ENCODE peak calls at places on chromosomes 5 and 9, in five cellular contexts. U, S, N, B and M are unnamed samples.

GRCh38 chr5:153965102-153965645 is 73.5 kb downstream of the FAM114A2 start:
- DNase-seq in U (peak; percentile 79), N (peak; percentile 83), B (peak; percentile 62), S (no peak), M (peak; percentile 51)

GRCh38 chr9:792331-793260 is 48.9 kb upstream of the DMRT1 start:
- DNase-seq in U (no peak), N (no peak), S (no peak), B (peak; percentile 56), M (no peak)

GRCh38 chr9:125700791-125701190 is 6.2 kb downstream of the MAPKAP1 start:
- DNase-seq in S (no peak), N (no peak), B (no peak), U (no peak), M (no peak)

GRCh38 chr9:61674465-61674864 is 484.6 kb downstream of the SPATA31A7 start:
- DNase-seq in U (no peak), B (no peak), N (no peak), S (no peak), M (no peak)

GRCh38 chr9:122446819-122447484 is 30.8 kb downstream of the OR1J1 start:
- DNase-seq in N (no peak), B (peak; percentile 5), S (no peak), U (no peak), M (no peak)

GRCh38 chr5:60382761-60383160 is 317.2 kb downstream of the DEPDC1B start:
- DNase-seq in U (peak; percentile 37), N (peak; percentile 24), B (peak; percentile 52), S (no peak), M (no peak)

GRCh38 chr5:171316258-171317121 is 7.4 kb downstream of the TLX3 start:
- DNase-seq in U (no peak), S (no peak), N (no peak), B (peak; percentile 14), M (no peak)

GRCh38 chr9:72154468-72155281 is 5.4 kb downstream of the GDA start:
- DNase-seq in N (no peak), U (peak; percentile 86), B (no peak), S (no peak), M (no peak)

GRCh38 chr9:90966475-90967150 is 165.0 kb downstream of the SYK start:
- DNase-seq in N (no peak), B (peak; percentile 44), U (no peak), S (no peak), M (no peak)

GRCh38 chr9:17928228-17928627 is 349.4 kb downstream of the SH3GL2 start:
- DNase-seq in B (no peak), S (no peak), U (no peak), N (no peak), M (no peak)

GRCh38 chr5:115666023-115666422 is 40.2 kb upstream of the TMED7 start:
- DNase-seq in U (no peak), B (no peak), S (no peak), N (no peak), M (no peak)

GRCh38 chr5:111790295-111790694 is 33.3 kb upstream of the NREP start:
- DNase-seq in B (no peak), S (no peak), N (no peak), U (no peak), M (no peak)

GRCh38 chr5:42785756-42786155 is 25.9 kb downstream of the SELENOP start:
- DNase-seq in N (no peak), S (no peak), U (no peak), B (no peak), M (no peak)

GRCh38 chr5:125198270-125198974 is 452.0 kb upstream of the ZNF608 start:
- DNase-seq in N (no peak), U (peak; percentile 90), S (no peak), B (peak; percentile 92), M (no peak)

GRCh38 chr5:103862398-103862797 is 299.8 kb upstream of the NUDT12 start:
- DNase-seq in B (no peak), U (no peak), N (no peak), S (no peak), M (no peak)

GRCh38 chr5:177449140-177450061 is 2.8 kb downstream of the PRR7 start:
- DNase-seq in N (no peak), S (no peak), U (no peak), B (no peak), M (no peak)

GRCh38 chr5:56601641-56602071 is 213.7 kb upstream of the MAP3K1 start:
- DNase-seq in U (no peak), N (no peak), S (no peak), B (peak; percentile 45), M (no peak)

GRCh38 chr9:104118916-104119315 is 24.8 kb downstream of the SMC2 start:
- DNase-seq in U (no peak), B (no peak), N (no peak), S (no peak), M (no peak)

DNA sequence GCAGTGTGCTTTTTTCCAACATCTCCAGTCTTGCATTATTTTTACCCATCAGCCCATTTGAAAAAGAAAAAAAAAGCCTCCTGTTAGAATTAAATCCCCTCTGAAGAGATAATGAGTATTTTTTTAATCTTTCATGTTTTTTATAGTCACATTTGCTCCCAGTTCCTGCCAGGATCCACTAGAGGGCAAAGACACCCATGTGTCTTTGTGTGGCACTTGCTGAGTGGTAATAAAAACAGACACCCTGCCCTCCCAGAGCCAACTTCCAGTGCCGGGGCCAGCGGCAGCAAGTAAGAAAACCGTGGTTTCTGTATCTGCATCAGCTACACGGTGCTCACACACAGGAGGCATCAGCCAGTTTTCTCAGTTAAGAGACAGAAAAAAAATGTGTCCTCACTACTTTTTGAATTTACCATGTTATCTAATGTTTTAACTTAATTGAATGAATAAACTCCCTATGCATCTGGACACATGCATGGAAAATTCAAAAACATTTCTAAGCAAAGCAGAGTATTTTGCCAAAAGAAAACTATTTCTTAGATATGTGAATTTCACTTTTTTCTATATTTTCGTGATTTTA is 70.2 kb upstream of the PLEKHG4B start:
- DNase-seq in B (no peak), S (no peak), N (peak; percentile 36), U (no peak), M (no peak)
- H3K4me2 ChIP-seq in B (no peak overlapping the region), S (no peak overlapping the region), N (no peak overlapping the region), U (no peak overlapping the region), M (no peak overlapping the region)

GRCh38 chr5:180072556-180072955 is 997 bp upstream of the RNF130 start:
- DNase-seq in N (no peak), U (no peak), B (no peak), S (no peak), M (no peak)

GRCh38 chr5:180071418-180072255 is at the start of gene RNF130:
- DNase-seq in B (peak; percentile 94), S (no peak), N (peak; percentile 87), U (peak; percentile 98), M (peak; percentile 73)

GRCh38 chr5:180070726-180071417 is 687 bp downstream of the RNF130 start:
- DNase-seq in U (peak; percentile 58), S (no peak), B (peak; percentile 62), N (peak; percentile 33), M (peak; percentile 55)

GRCh38 chr5:180074462-180074861 is 2.9 kb upstream of the RNF130 start:
- DNase-seq in S (no peak), U (no peak), N (no peak), B (no peak), M (no peak)

GRCh38 chr5:180072256-180072548 is 643 bp upstream of the RNF130 start:
- DNase-seq in S (no peak), N (no peak), B (no peak), U (no peak), M (no peak)
- H3K4me2 ChIP-seq in S (peak overlapping the region; percentile 98), N (no peak overlapping the region), B (no peak overlapping the region), U (peak overlapping the region; percentile 17), M (peak overlapping the region; percentile 62)

GRCh38 chr9:19925674-19926503 is 137.1 kb upstream of the SLC24A2 start:
- DNase-seq in B (peak; percentile 82), N (peak; percentile 77), U (peak; percentile 90), S (peak; percentile 70), M (peak; percentile 40)
- H3K4me2 ChIP-seq in B (peak overlapping the region; percentile 92), N (peak overlapping the region; percentile 81), U (peak overlapping the region; percentile 76), S (peak overlapping the region; percentile 18), M (peak overlapping the region; percentile 34)

DNA sequence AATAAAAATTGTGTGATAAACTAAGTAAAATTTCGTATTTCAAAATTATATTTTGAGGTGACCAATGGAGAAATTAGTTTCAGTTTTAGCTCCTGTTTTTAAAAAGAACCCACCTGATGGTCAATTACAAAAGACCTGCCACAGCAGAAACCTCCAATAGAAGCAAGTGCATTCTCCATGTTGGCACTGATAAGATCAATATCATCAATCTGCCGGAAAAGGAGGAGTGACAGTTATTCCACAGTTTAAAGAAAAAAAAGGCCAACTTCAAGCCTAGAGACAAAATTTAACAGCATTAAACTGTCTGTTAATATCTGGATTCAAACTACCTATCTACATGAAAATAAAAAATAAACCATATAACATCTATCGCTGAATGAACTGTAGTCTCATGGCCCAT is 67.7 kb downstream of the SPTLC1 start:
- DNase-seq in S (no peak), N (no peak), U (no peak), B (no peak), M (no peak)
- H3K4me2 ChIP-seq in S (no peak overlapping the region), N (no peak overlapping the region), U (no peak overlapping the region), B (no peak overlapping the region), M (no peak overlapping the region)

DNA sequence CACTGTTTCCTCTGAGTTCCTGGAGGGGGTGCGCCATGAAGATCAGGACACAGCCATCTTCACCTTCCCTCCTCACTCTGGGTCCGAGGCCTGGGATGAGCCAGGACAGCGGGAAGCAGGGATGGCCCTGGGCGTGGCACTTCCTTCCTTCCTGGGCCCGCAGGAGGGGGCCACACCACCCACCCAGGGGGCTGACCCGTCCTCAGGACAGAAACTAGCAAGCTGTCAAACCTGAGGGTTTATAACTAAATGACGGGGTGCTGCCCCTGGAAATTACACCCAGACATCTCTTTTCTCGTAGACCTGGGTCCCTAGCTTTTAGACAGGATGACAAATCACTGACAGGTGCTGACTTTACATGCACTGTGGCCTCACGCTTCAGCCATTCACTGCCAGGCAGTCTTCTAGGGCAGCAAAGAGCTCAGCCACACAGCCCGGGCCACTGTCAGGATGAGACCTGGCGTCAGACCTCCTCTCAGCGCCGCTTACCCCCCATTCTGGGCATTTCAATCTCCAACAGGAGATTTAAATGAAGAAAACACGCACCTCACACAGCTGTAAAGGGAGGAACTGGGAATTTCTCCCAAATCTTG is 8.1 kb downstream of the FCN2 start:
- DNase-seq in B (no peak), U (no peak), S (no peak), N (no peak), M (no peak)
- H3K4me2 ChIP-seq in B (no peak overlapping the region), U (no peak overlapping the region), S (no peak overlapping the region), N (no peak overlapping the region), M (no peak overlapping the region)

DNA sequence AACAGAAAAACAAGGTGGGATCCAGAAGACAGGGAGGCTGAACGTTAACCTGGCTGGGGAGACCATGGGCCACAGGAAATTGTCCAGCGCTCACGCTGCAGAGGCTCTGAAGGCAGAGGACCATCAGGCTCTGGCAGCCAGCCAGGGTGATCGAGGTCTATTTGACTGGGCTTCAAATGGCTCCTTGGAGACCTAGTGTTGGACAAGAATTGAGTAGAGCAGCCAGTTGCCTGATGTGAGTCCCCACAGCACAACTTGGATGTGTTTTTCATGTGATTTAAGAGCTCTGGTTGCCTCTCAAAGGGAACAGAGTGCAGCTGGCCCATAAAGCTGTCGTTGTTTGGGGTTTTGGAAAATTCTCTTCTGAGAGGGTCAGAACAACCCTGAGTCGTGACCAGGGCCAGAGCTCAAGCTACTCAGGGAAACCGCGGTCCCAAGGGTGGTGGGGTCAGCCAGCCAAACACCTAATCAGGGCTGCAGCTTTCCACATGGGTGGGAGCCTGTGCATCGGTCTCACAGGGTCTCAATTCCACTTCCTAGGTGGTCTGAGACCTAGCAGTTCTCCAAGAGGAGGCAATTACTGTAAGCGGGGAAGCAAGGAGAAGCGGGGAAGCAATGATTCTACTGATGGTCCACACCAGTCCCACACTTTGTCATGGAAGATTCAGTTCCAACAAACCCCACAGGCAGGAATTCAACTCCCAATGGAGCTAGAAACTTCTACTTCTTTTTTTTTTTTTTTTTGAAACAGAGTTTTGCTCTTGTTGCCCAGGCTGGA is 158.9 kb upstream of the RAI14 start:
- DNase-seq in B (peak; percentile 36), U (no peak), S (no peak), N (no peak), M (no peak)
- H3K4me2 ChIP-seq in B (peak overlapping the region; percentile 54), U (peak overlapping the region; percentile 33), S (no peak overlapping the region), N (no peak overlapping the region), M (no peak overlapping the region)